ENCODE peak calls at places on chromosomes 3 and 15, in eight cellular contexts. Q is naive thymus-derived CD4-positive, alpha-beta T cell; T is caudate nucleus; C is tibial nerve; H is neuronal stem cell; S is mesendoderm; R is lower lobe of right lung; O is MM.1S. Z is an unnamed sample.

GRCh38 chr15:89291934-89292438 is 42.6 kb downstream of the POLG start:
- DNase-seq in H (no peak), O (no peak), S (no peak), C (no peak), T (no peak), Q (no peak), R (no peak), Z (no peak)

GRCh38 chr3:172189987-172190603 is 150.7 kb downstream of the FNDC3B start:
- DNase-seq in T (no peak), C (no peak), Q (no peak), R (no peak), H (no peak), S (no peak), O (no peak), Z (no peak)

GRCh38 chr15:66294157-66294931 is 976 bp downstream of the DIS3L start:
- DNase-seq in H (peak; percentile 37), C (no peak), O (peak; percentile 50), Q (no peak), R (peak; percentile 72), T (no peak), S (peak; percentile 79), Z (no peak)

GRCh38 chr3:81302045-81302444 is 459.4 kb downstream of the GBE1 start:
- DNase-seq in Q (no peak), H (peak; percentile 24), O (peak; percentile 40), T (no peak), C (no peak), S (peak; percentile 42), R (no peak), Z (no peak)

GRCh38 chr3:53668872-53669271 is 174.5 kb downstream of the CACNA1D start:
- DNase-seq in C (no peak), R (no peak), O (no peak), S (peak; percentile 19), T (no peak), Q (no peak), H (no peak), Z (no peak)

GRCh38 chr3:45055411-45056143 is 29.5 kb downstream of the CLEC3B start:
- DNase-seq in C (no peak), O (peak; percentile 24), T (no peak), H (no peak), Q (no peak), S (peak; percentile 93), R (no peak), Z (no peak)

GRCh38 chr15:95840004-95840403 is 490.5 kb upstream of the NR2F2 start:
- DNase-seq in O (no peak), R (no peak), C (peak; percentile 57), S (no peak), Q (no peak), T (no peak), H (no peak), Z (no peak)

GRCh38 chr15:77292924-77293558 is 126.9 kb downstream of the PEAK1 start:
- DNase-seq in H (no peak), C (no peak), R (no peak), O (no peak), T (no peak), Q (no peak), S (peak; percentile 81), Z (no peak)

GRCh38 chr15:36810656-36811449 is 231.4 kb downstream of the CDIN1 start:
- DNase-seq in R (no peak), O (no peak), C (no peak), H (no peak), S (peak; percentile 59), T (no peak), Q (no peak), Z (no peak)

GRCh38 chr15:43441316-43441715 is 51.6 kb downstream of the TP53BP1 start:
- DNase-seq in T (no peak), R (no peak), H (no peak), S (peak; percentile 69), C (no peak), Q (no peak), O (peak; percentile 60), Z (no peak)

DNA sequence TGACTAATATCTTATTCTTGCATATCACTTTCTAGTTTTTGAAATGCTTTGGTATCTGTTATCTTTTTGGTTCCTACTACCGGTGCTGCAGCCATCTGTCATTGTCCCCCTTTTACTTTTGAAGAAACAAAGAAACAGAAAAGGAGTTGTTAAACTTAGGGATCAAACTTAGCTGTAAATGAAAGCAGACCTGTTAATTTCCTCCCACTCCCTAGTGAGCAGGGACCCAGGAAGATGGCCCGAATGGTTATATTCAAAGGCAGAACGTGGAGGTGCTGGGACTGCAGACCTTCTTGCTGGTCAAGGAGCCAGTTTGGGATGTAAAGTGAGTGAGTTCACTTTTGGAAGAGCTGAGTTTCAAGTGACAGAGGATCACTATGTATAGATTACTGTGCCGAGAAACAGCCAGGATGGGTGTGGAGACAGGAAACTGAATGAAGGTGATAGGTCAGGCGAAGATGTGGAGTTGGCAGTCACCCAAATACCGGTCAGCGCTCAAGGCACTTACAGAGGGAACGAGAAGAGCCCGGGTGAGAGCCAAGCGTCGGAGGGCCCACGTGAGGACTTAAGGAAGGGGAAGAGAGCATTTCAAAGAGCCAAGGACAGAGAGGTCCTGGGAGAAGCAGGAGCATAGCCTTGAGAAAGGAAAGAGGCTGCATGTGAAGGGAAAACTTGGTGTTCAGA is 20.1 kb downstream of the KBTBD8 start:
- DNase-seq in C (no peak), S (no peak), O (no peak), Q (no peak), T (no peak), H (no peak), R (peak; percentile 53), Z (no peak)
- H3K27ac ChIP-seq in C (no peak overlapping the region), S (no peak overlapping the region), O (no peak overlapping the region), Q (no peak overlapping the region), T (no peak overlapping the region), H (no peak overlapping the region), R (no peak overlapping the region), Z (no peak overlapping the region)

DNA sequence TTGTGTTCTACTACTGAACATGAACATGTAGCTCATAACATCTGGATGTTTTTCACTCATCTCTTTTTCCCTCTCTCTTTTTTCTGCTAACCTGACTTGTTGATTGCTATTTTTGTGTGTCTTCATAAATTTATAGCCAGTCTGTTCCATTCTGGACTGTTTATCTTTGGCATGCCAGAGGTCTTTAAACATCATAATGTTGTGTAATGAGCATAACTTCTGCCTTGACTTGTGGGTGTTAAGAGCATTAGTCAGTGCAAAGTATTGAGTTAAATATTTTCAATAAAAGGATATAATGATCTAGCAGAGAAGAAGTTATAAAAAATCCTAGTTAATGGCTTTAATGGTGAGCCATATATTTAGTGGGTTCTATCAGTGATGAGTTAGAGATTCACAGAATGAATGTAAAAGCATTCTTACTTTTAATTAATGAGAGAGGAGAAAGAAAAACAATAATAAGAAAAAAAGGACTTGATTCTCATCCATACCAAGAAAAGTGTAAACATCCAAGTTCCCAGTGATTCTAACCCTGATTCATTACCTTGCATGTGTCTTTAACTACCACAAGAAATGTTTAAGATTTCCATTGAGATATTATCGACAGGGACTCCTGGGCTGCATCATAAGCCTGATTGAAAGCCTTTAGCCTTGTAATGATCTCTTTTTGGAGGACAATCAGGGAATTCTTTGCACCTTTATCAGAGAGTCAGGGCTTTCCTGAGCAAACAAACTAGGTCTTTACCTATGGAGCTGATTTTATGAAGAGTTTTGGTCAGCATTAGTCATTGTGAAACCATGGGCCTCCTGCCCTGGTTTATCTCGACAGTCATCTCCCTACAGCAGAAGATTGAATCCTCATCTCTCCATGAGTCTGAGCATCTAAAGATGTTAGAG is 22.9 kb downstream of the MITF start:
- DNase-seq in O (no peak), R (no peak), Q (no peak), S (peak; percentile 70), C (no peak), H (no peak), T (no peak), Z (peak; percentile 34)
- H3K27ac ChIP-seq in O (no peak overlapping the region), R (no peak overlapping the region), Q (no peak overlapping the region), S (no peak overlapping the region), C (no peak overlapping the region), H (no peak overlapping the region), T (no peak overlapping the region), Z (peak overlapping the region; percentile 75)

GRCh38 chr3:71262368-71263265 is 320.9 kb downstream of the FOXP1 start:
- DNase-seq in O (peak; percentile 35), Q (no peak), T (no peak), C (no peak), H (no peak), R (no peak), S (no peak), Z (no peak)
- H3K27ac ChIP-seq in O (no peak overlapping the region), Q (no peak overlapping the region), T (no peak overlapping the region), C (no peak overlapping the region), H (no peak overlapping the region), R (peak overlapping the region; percentile 3), S (no peak overlapping the region), Z (no peak overlapping the region)

GRCh38 chr3:188001052-188001567 is 152.8 kb upstream of the LPP start:
- DNase-seq in O (no peak), H (no peak), R (no peak), T (no peak), C (no peak), S (no peak), Q (no peak), Z (no peak)
- H3K27ac ChIP-seq in O (no peak overlapping the region), H (no peak overlapping the region), R (no peak overlapping the region), T (no peak overlapping the region), C (no peak overlapping the region), S (no peak overlapping the region), Q (no peak overlapping the region), Z (no peak overlapping the region)

GRCh38 chr3:150457996-150458395 is 49.9 kb downstream of the TSC22D2 start:
- DNase-seq in T (no peak), S (no peak), C (no peak), R (no peak), Q (no peak), O (no peak), H (no peak), Z (no peak)

GRCh38 chr3:150464684-150465083 is 56.6 kb downstream of the TSC22D2 start:
- DNase-seq in Q (no peak), O (no peak), R (no peak), C (no peak), H (no peak), S (no peak), T (no peak), Z (no peak)

GRCh38 chr3:150462108-150462507 is 54.0 kb downstream of the TSC22D2 start:
- DNase-seq in O (no peak), S (no peak), C (no peak), T (no peak), H (no peak), Q (no peak), R (no peak), Z (no peak)

GRCh38 chr3:150460484-150460883 is 52.4 kb downstream of the TSC22D2 start:
- DNase-seq in T (no peak), C (no peak), S (no peak), R (no peak), H (no peak), Q (no peak), O (no peak), Z (no peak)

DNA sequence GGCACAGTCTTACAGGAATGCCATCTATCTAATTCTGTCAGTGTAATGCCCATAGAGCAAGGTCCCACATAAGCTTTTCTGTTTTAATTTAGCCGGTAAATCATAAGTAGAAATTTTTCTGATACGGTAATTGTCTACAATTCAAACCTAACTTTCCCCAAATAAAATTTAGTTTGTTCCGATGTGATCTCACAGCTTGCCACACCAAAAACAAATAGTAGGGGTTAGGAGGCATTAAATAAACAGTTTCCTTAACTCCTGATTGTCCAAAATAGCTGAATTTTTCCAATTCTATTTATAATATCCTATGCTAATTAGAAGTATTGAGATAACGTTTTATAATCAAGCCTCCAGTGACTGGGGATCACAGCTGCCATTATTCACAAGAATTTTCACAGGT is 53.3 kb downstream of the TSC22D2 start:
- DNase-seq in Q (no peak), R (no peak), C (no peak), O (no peak), S (no peak), T (no peak), H (no peak), Z (no peak)
- H3K27ac ChIP-seq in Q (no peak overlapping the region), R (no peak overlapping the region), C (no peak overlapping the region), O (no peak overlapping the region), S (no peak overlapping the region), T (no peak overlapping the region), H (no peak overlapping the region), Z (no peak overlapping the region)

GRCh38 chr15:67968564-67969440 is 85.3 kb upstream of the PIAS1 start:
- DNase-seq in Q (no peak), H (peak; percentile 23), O (no peak), R (no peak), T (no peak), C (no peak), S (no peak), Z (no peak)
- H3K27ac ChIP-seq in Q (no peak overlapping the region), H (peak overlapping the region; percentile 38), O (no peak overlapping the region), R (peak overlapping the region; percentile 15), T (peak overlapping the region; percentile 22), C (no peak overlapping the region), S (no peak overlapping the region), Z (no peak overlapping the region)